ENCODE peak calls at places on chromosomes 6 and 20, in four cellular contexts. One of them, this sample, is unnamed.

GRCh38 chr20:8901237-8902025 is 167.5 kb upstream of the PLCB4 start:
- DNase-seq in activated CD8-positive, alpha-beta memory T cell treated with anti-CD3 and anti-CD28 coated beads for 24 hours: no peak
- DNase-seq in Daoy: no peak
- DNase-seq in activated T-cell treated with anti-CD3 and anti-CD28 coated beads for 1 hour: no peak
- DNase-seq in this sample: no peak

GRCh38 chr6:85498596-85499258 is 48.8 kb downstream of the NT5E start:
- DNase-seq in activated CD8-positive, alpha-beta memory T cell treated with anti-CD3 and anti-CD28 coated beads for 24 hours: no peak
- DNase-seq in Daoy: peak
- DNase-seq in activated T-cell treated with anti-CD3 and anti-CD28 coated beads for 1 hour: no peak
- DNase-seq in this sample: no peak

GRCh38 chr6:13709698-13710551 is 1.7 kb downstream of the RANBP9 start:
- DNase-seq in activated CD8-positive, alpha-beta memory T cell treated with anti-CD3 and anti-CD28 coated beads for 24 hours: no peak
- DNase-seq in Daoy: peak
- DNase-seq in activated T-cell treated with anti-CD3 and anti-CD28 coated beads for 1 hour: no peak
- DNase-seq in this sample: no peak

GRCh38 chr6:136464874-136465273 is 85.3 kb downstream of the MAP7 start:
- DNase-seq in activated CD8-positive, alpha-beta memory T cell treated with anti-CD3 and anti-CD28 coated beads for 24 hours: no peak
- DNase-seq in Daoy: no peak
- DNase-seq in activated T-cell treated with anti-CD3 and anti-CD28 coated beads for 1 hour: no peak
- DNase-seq in this sample: no peak

GRCh38 chr6:73028124-73028766 is 197.1 kb downstream of the KHDC1L start:
- DNase-seq in activated CD8-positive, alpha-beta memory T cell treated with anti-CD3 and anti-CD28 coated beads for 24 hours: no peak
- DNase-seq in Daoy: no peak
- DNase-seq in activated T-cell treated with anti-CD3 and anti-CD28 coated beads for 1 hour: no peak
- DNase-seq in this sample: no peak

GRCh38 chr6:118621799-118622470 is 29.5 kb downstream of the CEP85L start:
- DNase-seq in activated CD8-positive, alpha-beta memory T cell treated with anti-CD3 and anti-CD28 coated beads for 24 hours: no peak
- DNase-seq in Daoy: no peak
- DNase-seq in activated T-cell treated with anti-CD3 and anti-CD28 coated beads for 1 hour: no peak
- DNase-seq in this sample: no peak

GRCh38 chr6:166497087-166497899 is 89.2 kb downstream of the RAMACL start:
- DNase-seq in activated CD8-positive, alpha-beta memory T cell treated with anti-CD3 and anti-CD28 coated beads for 24 hours: no peak
- DNase-seq in Daoy: peak
- DNase-seq in activated T-cell treated with anti-CD3 and anti-CD28 coated beads for 1 hour: no peak
- DNase-seq in this sample: no peak

GRCh38 chr20:3818155-3819151 is 1.9 kb upstream of the AP5S1 start:
- DNase-seq in activated CD8-positive, alpha-beta memory T cell treated with anti-CD3 and anti-CD28 coated beads for 24 hours: no peak
- DNase-seq in Daoy: peak
- DNase-seq in activated T-cell treated with anti-CD3 and anti-CD28 coated beads for 1 hour: no peak
- DNase-seq in this sample: peak

GRCh38 chr20:3275966-3276365 is 37.0 kb upstream of the SLC4A11 start:
- DNase-seq in activated CD8-positive, alpha-beta memory T cell treated with anti-CD3 and anti-CD28 coated beads for 24 hours: no peak
- DNase-seq in Daoy: no peak
- DNase-seq in activated T-cell treated with anti-CD3 and anti-CD28 coated beads for 1 hour: no peak
- DNase-seq in this sample: no peak

GRCh38 chr6:12439296-12439695 is 149.1 kb downstream of the EDN1 start:
- DNase-seq in activated CD8-positive, alpha-beta memory T cell treated with anti-CD3 and anti-CD28 coated beads for 24 hours: no peak
- DNase-seq in Daoy: no peak
- DNase-seq in activated T-cell treated with anti-CD3 and anti-CD28 coated beads for 1 hour: no peak
- DNase-seq in this sample: no peak

GRCh38 chr6:25150863-25151262 is 128.3 kb upstream of the CARMIL1 start:
- DNase-seq in activated CD8-positive, alpha-beta memory T cell treated with anti-CD3 and anti-CD28 coated beads for 24 hours: no peak
- DNase-seq in Daoy: no peak
- DNase-seq in activated T-cell treated with anti-CD3 and anti-CD28 coated beads for 1 hour: no peak
- DNase-seq in this sample: no peak

GRCh38 chr6:25014806-25015560 is 79.2 kb upstream of the RIPOR2 start:
- DNase-seq in activated CD8-positive, alpha-beta memory T cell treated with anti-CD3 and anti-CD28 coated beads for 24 hours: peak
- DNase-seq in Daoy: peak
- DNase-seq in activated T-cell treated with anti-CD3 and anti-CD28 coated beads for 1 hour: peak
- DNase-seq in this sample: no peak

GRCh38 chr20:49286689-49287551 is 9.1 kb upstream of the ZNFX1 start:
- DNase-seq in activated CD8-positive, alpha-beta memory T cell treated with anti-CD3 and anti-CD28 coated beads for 24 hours: no peak
- DNase-seq in Daoy: no peak
- DNase-seq in activated T-cell treated with anti-CD3 and anti-CD28 coated beads for 1 hour: no peak
- DNase-seq in this sample: no peak

GRCh38 chr6:101080597-101080996 is 199.5 kb upstream of the ASCC3 start:
- DNase-seq in activated CD8-positive, alpha-beta memory T cell treated with anti-CD3 and anti-CD28 coated beads for 24 hours: no peak
- DNase-seq in Daoy: no peak
- DNase-seq in activated T-cell treated with anti-CD3 and anti-CD28 coated beads for 1 hour: no peak
- DNase-seq in this sample: peak

GRCh38 chr6:159467473-159468041 is 225.5 kb downstream of the SOD2 start:
- DNase-seq in activated CD8-positive, alpha-beta memory T cell treated with anti-CD3 and anti-CD28 coated beads for 24 hours: no peak
- DNase-seq in Daoy: no peak
- DNase-seq in activated T-cell treated with anti-CD3 and anti-CD28 coated beads for 1 hour: no peak
- DNase-seq in this sample: no peak

GRCh38 chr6:43202451-43202850 is 20.5 kb downstream of the CUL9 start:
- DNase-seq in activated CD8-positive, alpha-beta memory T cell treated with anti-CD3 and anti-CD28 coated beads for 24 hours: no peak
- DNase-seq in Daoy: no peak
- DNase-seq in activated T-cell treated with anti-CD3 and anti-CD28 coated beads for 1 hour: no peak
- DNase-seq in this sample: no peak

GRCh38 chr6:130233332-130233731 is 10.6 kb upstream of the SAMD3 start:
- DNase-seq in activated CD8-positive, alpha-beta memory T cell treated with anti-CD3 and anti-CD28 coated beads for 24 hours: no peak
- DNase-seq in Daoy: no peak
- DNase-seq in activated T-cell treated with anti-CD3 and anti-CD28 coated beads for 1 hour: no peak
- DNase-seq in this sample: no peak

GRCh38 chr6:5294392-5295211 is 33.3 kb downstream of the FARS2 start:
- DNase-seq in activated CD8-positive, alpha-beta memory T cell treated with anti-CD3 and anti-CD28 coated beads for 24 hours: no peak
- DNase-seq in Daoy: no peak
- DNase-seq in activated T-cell treated with anti-CD3 and anti-CD28 coated beads for 1 hour: no peak
- DNase-seq in this sample: no peak

GRCh38 chr6:40674170-40674569 is 87.0 kb upstream of the LRFN2 start:
- DNase-seq in activated CD8-positive, alpha-beta memory T cell treated with anti-CD3 and anti-CD28 coated beads for 24 hours: no peak
- DNase-seq in Daoy: no peak
- DNase-seq in activated T-cell treated with anti-CD3 and anti-CD28 coated beads for 1 hour: no peak
- DNase-seq in this sample: no peak

GRCh38 chr6:54427396-54427910 is 119.2 kb downstream of the TINAG start:
- DNase-seq in activated CD8-positive, alpha-beta memory T cell treated with anti-CD3 and anti-CD28 coated beads for 24 hours: no peak
- DNase-seq in Daoy: no peak
- DNase-seq in activated T-cell treated with anti-CD3 and anti-CD28 coated beads for 1 hour: no peak
- DNase-seq in this sample: no peak

GRCh38 chr6:81996414-81996813 is 243.9 kb upstream of the TENT5A start:
- DNase-seq in activated CD8-positive, alpha-beta memory T cell treated with anti-CD3 and anti-CD28 coated beads for 24 hours: no peak
- DNase-seq in Daoy: peak
- DNase-seq in activated T-cell treated with anti-CD3 and anti-CD28 coated beads for 1 hour: no peak
- DNase-seq in this sample: no peak

GRCh38 chr6:31585531-31585930 is 546 bp upstream of the LST1 start:
- DNase-seq in activated CD8-positive, alpha-beta memory T cell treated with anti-CD3 and anti-CD28 coated beads for 24 hours: peak
- DNase-seq in Daoy: peak
- DNase-seq in activated T-cell treated with anti-CD3 and anti-CD28 coated beads for 1 hour: no peak
- DNase-seq in this sample: no peak

GRCh38 chr6:44527191-44527960 is 139.9 kb downstream of the CDC5L start:
- DNase-seq in activated CD8-positive, alpha-beta memory T cell treated with anti-CD3 and anti-CD28 coated beads for 24 hours: no peak
- DNase-seq in Daoy: no peak
- DNase-seq in activated T-cell treated with anti-CD3 and anti-CD28 coated beads for 1 hour: no peak
- DNase-seq in this sample: no peak

GRCh38 chr6:124958759-124959354 is 3.4 kb upstream of the RNF217 start:
- DNase-seq in activated CD8-positive, alpha-beta memory T cell treated with anti-CD3 and anti-CD28 coated beads for 24 hours: no peak
- DNase-seq in Daoy: peak
- DNase-seq in activated T-cell treated with anti-CD3 and anti-CD28 coated beads for 1 hour: no peak
- DNase-seq in this sample: no peak

GRCh38 chr20:845226-845868 is 11.8 kb downstream of the FAM110A start:
- DNase-seq in activated CD8-positive, alpha-beta memory T cell treated with anti-CD3 and anti-CD28 coated beads for 24 hours: peak
- DNase-seq in Daoy: no peak
- DNase-seq in activated T-cell treated with anti-CD3 and anti-CD28 coated beads for 1 hour: no peak
- DNase-seq in this sample: no peak

GRCh38 chr6:36797055-36797454 is 42.2 kb downstream of the CPNE5 start:
- DNase-seq in activated CD8-positive, alpha-beta memory T cell treated with anti-CD3 and anti-CD28 coated beads for 24 hours: no peak
- DNase-seq in Daoy: no peak
- DNase-seq in activated T-cell treated with anti-CD3 and anti-CD28 coated beads for 1 hour: no peak
- DNase-seq in this sample: no peak

GRCh38 chr6:153059757-153060156 is 57.2 kb upstream of the MTRF1L start:
- DNase-seq in activated CD8-positive, alpha-beta memory T cell treated with anti-CD3 and anti-CD28 coated beads for 24 hours: no peak
- DNase-seq in Daoy: no peak
- DNase-seq in activated T-cell treated with anti-CD3 and anti-CD28 coated beads for 1 hour: no peak
- DNase-seq in this sample: no peak

GRCh38 chr6:74087898-74088297 is 391.9 kb downstream of the CD109 start:
- DNase-seq in activated CD8-positive, alpha-beta memory T cell treated with anti-CD3 and anti-CD28 coated beads for 24 hours: no peak
- DNase-seq in Daoy: no peak
- DNase-seq in activated T-cell treated with anti-CD3 and anti-CD28 coated beads for 1 hour: no peak
- DNase-seq in this sample: peak

GRCh38 chr20:56628015-56628872 is 862 bp upstream of the TFAP2C start:
- DNase-seq in activated CD8-positive, alpha-beta memory T cell treated with anti-CD3 and anti-CD28 coated beads for 24 hours: peak
- DNase-seq in Daoy: peak
- DNase-seq in activated T-cell treated with anti-CD3 and anti-CD28 coated beads for 1 hour: no peak
- DNase-seq in this sample: no peak

GRCh38 chr20:31704225-31705119 is 18.2 kb downstream of the BCL2L1 start:
- DNase-seq in activated CD8-positive, alpha-beta memory T cell treated with anti-CD3 and anti-CD28 coated beads for 24 hours: no peak
- DNase-seq in Daoy: peak
- DNase-seq in activated T-cell treated with anti-CD3 and anti-CD28 coated beads for 1 hour: no peak
- DNase-seq in this sample: peak

GRCh38 chr6:162733489-162733888 is 5.7 kb downstream of the PACRG start:
- DNase-seq in activated CD8-positive, alpha-beta memory T cell treated with anti-CD3 and anti-CD28 coated beads for 24 hours: no peak
- DNase-seq in Daoy: no peak
- DNase-seq in activated T-cell treated with anti-CD3 and anti-CD28 coated beads for 1 hour: no peak
- DNase-seq in this sample: no peak

GRCh38 chr6:36678488-36679042 is at the start of gene CDKN1A:
- DNase-seq in activated CD8-positive, alpha-beta memory T cell treated with anti-CD3 and anti-CD28 coated beads for 24 hours: peak
- DNase-seq in Daoy: peak
- DNase-seq in activated T-cell treated with anti-CD3 and anti-CD28 coated beads for 1 hour: peak
- DNase-seq in this sample: peak

GRCh38 chr6:170445487-170445886 is 107.6 kb downstream of the PSMB1 start:
- DNase-seq in activated CD8-positive, alpha-beta memory T cell treated with anti-CD3 and anti-CD28 coated beads for 24 hours: peak
- DNase-seq in Daoy: no peak
- DNase-seq in activated T-cell treated with anti-CD3 and anti-CD28 coated beads for 1 hour: no peak
- DNase-seq in this sample: no peak

GRCh38 chr6:79864421-79864820 is 82.9 kb downstream of the ELOVL4 start:
- DNase-seq in activated CD8-positive, alpha-beta memory T cell treated with anti-CD3 and anti-CD28 coated beads for 24 hours: no peak
- DNase-seq in Daoy: no peak
- DNase-seq in activated T-cell treated with anti-CD3 and anti-CD28 coated beads for 1 hour: no peak
- DNase-seq in this sample: no peak

GRCh38 chr6:158026054-158026900 is 44.6 kb downstream of the SYNJ2 start:
- DNase-seq in activated CD8-positive, alpha-beta memory T cell treated with anti-CD3 and anti-CD28 coated beads for 24 hours: peak
- DNase-seq in Daoy: peak
- DNase-seq in activated T-cell treated with anti-CD3 and anti-CD28 coated beads for 1 hour: peak
- DNase-seq in this sample: peak

GRCh38 chr20:17969884-17970409 is 1.1 kb downstream of the MGME1 start:
- DNase-seq in activated CD8-positive, alpha-beta memory T cell treated with anti-CD3 and anti-CD28 coated beads for 24 hours: peak
- DNase-seq in Daoy: peak
- DNase-seq in activated T-cell treated with anti-CD3 and anti-CD28 coated beads for 1 hour: no peak
- DNase-seq in this sample: peak

This sample was measured in SW 1271.